ENCODE peak calls at places on chromosomes 6 and 20, in six cellular contexts. F, M, J, I, A and U are unnamed samples.

GRCh38 chr6:148455225-148455624 is 112.6 kb downstream of the SASH1 start:
- DNase-seq in F (no peak), M (no peak), J (no peak), I (peak), A (peak), U (no peak)

GRCh38 chr6:133179483-133179882 is 61.7 kb upstream of the EYA4 start:
- DNase-seq in F (no peak), M (no peak), J (peak), I (no peak), A (no peak), U (no peak)

GRCh38 chr6:125795301-125795700 is 4.5 kb downstream of the NCOA7 start:
- DNase-seq in F (no peak), M (no peak), J (no peak), I (no peak), A (no peak), U (no peak)

GRCh38 chr6:33568826-33569570 is 11.1 kb downstream of the BAK1 start:
- DNase-seq in F (no peak), M (no peak), J (no peak), I (no peak), A (no peak), U (no peak)

GRCh38 chr6:87945966-87946365 is 101.7 kb upstream of the SPACA1 start:
- DNase-seq in F (no peak), M (no peak), J (no peak), I (no peak), A (no peak), U (no peak)

GRCh38 chr20:2654384-2654822 is 2.0 kb downstream of the NOP56 start:
- DNase-seq in F (no peak), M (no peak), J (no peak), I (no peak), A (no peak), U (no peak)

GRCh38 chr6:63478751-63479150 is 93.5 kb upstream of the LOC128125822 start:
- DNase-seq in F (no peak), M (no peak), J (no peak), I (no peak), A (no peak), U (no peak)

GRCh38 chr6:45715508-45715803 is 300.2 kb downstream of the CLIC5 start:
- DNase-seq in F (no peak), M (no peak), J (no peak), I (no peak), A (no peak), U (no peak)

GRCh38 chr6:1574083-1574761 is 35.5 kb upstream of the FOXC1 start:
- DNase-seq in F (no peak), M (no peak), J (no peak), I (no peak), A (no peak), U (no peak)